ENCODE peak calls at places on chromosome 17, in seven cellular contexts. E is PC-9, K is sigmoid colon, D is PC-3, U is IMR-90, L is SK-N-SH, S is RWPE1. C is an unnamed sample.

GRCh38 chr17:75816693-75817092 is 27.5 kb downstream of the UNC13D start:
- DNase-seq in E (no peak), K (no peak), D (no peak), U (no peak), L (peak; percentile 30), S (no peak), C (no peak)

GRCh38 chr17:38583176-38583575 is 22.6 kb downstream of the SRCIN1 start:
- DNase-seq in E (no peak), K (no peak), D (peak; percentile 38), U (no peak), L (no peak), S (no peak), C (no peak)

GRCh38 chr17:69972251-69972650 is 102.8 kb upstream of the KCNJ16 start:
- DNase-seq in E (no peak), K (no peak), D (no peak), U (peak; percentile 23), L (no peak), S (no peak), C (no peak)

GRCh38 chr17:17445296-17445924 is 31.4 kb upstream of the MED9 start:
- DNase-seq in E (no peak), K (no peak), D (no peak), U (no peak), L (no peak), S (no peak), C (no peak)

GRCh38 chr17:55710829-55711496 is 11.7 kb downstream of the TMEM100 start:
- DNase-seq in E (no peak), K (no peak), D (no peak), U (no peak), L (no peak), S (no peak), C (no peak)

GRCh38 chr17:81065500-81065899 is 30.5 kb downstream of the BAIAP2 start:
- DNase-seq in E (no peak), K (no peak), D (no peak), U (no peak), L (no peak), S (no peak), C (no peak)

GRCh38 chr17:21286066-21286770 is 1.7 kb downstream of the MAP2K3 start:
- DNase-seq in E (peak; percentile 97), K (peak; percentile 98), D (peak; percentile 99), U (peak; percentile 99), L (peak; percentile 50), S (peak; percentile 91), C (peak; percentile 99)

GRCh38 chr17:50175035-50175788 is 9.4 kb downstream of the SGCA start:
- DNase-seq in E (no peak), K (no peak), D (no peak), U (peak; percentile 56), L (no peak), S (no peak), C (no peak)

GRCh38 chr17:72386619-72387237 is 265.9 kb downstream of the SOX9 start:
- DNase-seq in E (no peak), K (no peak), D (peak; percentile 51), U (no peak), L (no peak), S (no peak), C (peak; percentile 79)

GRCh38 chr17:77886387-77886728 is 72.1 kb upstream of the TNRC6C start:
- DNase-seq in E (no peak), K (no peak), D (no peak), U (no peak), L (no peak), S (peak; percentile 22), C (peak; percentile 69)

GRCh38 chr17:51601622-51602261 is 341.4 kb downstream of the UTP18 start:
- DNase-seq in E (no peak), K (no peak), D (no peak), U (no peak), L (no peak), S (no peak), C (no peak)

GRCh38 chr17:30199600-30199999 is 35.9 kb downstream of the SLC6A4 start:
- DNase-seq in E (no peak), K (no peak), D (no peak), U (peak; percentile 34), L (no peak), S (no peak), C (no peak)

GRCh38 chr17:30207655-30208054 is 27.8 kb downstream of the SLC6A4 start:
- DNase-seq in E (no peak), K (no peak), D (no peak), U (no peak), L (peak; percentile 2), S (no peak), C (no peak)

GRCh38 chr17:30200086-30200485 is 35.4 kb downstream of the SLC6A4 start:
- DNase-seq in E (no peak), K (no peak), D (no peak), U (no peak), L (peak; percentile 38), S (no peak), C (no peak)

GRCh38 chr17:30208214-30208613 is 27.3 kb downstream of the SLC6A4 start:
- DNase-seq in E (no peak), K (no peak), D (no peak), U (no peak), L (no peak), S (no peak), C (no peak)

GRCh38 chr17:30203471-30203981 is 32.0 kb downstream of the SLC6A4 start:
- DNase-seq in E (no peak), K (no peak), D (no peak), U (no peak), L (peak; percentile 1), S (no peak), C (no peak)
- TF ChIP-seq CTCF in E (no peak), K (no peak), D (no peak), U (no peak), L (no peak), S (no peak), C (no peak)

GRCh38 chr17:15513058-15513858 is 45.8 kb upstream of the CDRT4 start:
- DNase-seq in E (no peak), K (no peak), D (no peak), U (peak; percentile 64), L (no peak), S (no peak), C (no peak)
- TF ChIP-seq CTCF in E (no peak), K (no peak), D (no peak), U (no peak), L (no peak), S (no peak), C (no peak)

GRCh38 chr17:7242717-7243576 is 698 bp upstream of the GABARAP start:
- DNase-seq in E (peak; percentile 85), K (peak; percentile 99), D (peak; percentile 85), U (peak; percentile 95), L (peak; percentile 94), S (peak; percentile 71), C (peak; percentile 92)
- TF ChIP-seq CTCF in E (no peak), K (no peak), D (no peak), U (no peak), L (no peak), S (no peak), C (no peak)

DNA sequence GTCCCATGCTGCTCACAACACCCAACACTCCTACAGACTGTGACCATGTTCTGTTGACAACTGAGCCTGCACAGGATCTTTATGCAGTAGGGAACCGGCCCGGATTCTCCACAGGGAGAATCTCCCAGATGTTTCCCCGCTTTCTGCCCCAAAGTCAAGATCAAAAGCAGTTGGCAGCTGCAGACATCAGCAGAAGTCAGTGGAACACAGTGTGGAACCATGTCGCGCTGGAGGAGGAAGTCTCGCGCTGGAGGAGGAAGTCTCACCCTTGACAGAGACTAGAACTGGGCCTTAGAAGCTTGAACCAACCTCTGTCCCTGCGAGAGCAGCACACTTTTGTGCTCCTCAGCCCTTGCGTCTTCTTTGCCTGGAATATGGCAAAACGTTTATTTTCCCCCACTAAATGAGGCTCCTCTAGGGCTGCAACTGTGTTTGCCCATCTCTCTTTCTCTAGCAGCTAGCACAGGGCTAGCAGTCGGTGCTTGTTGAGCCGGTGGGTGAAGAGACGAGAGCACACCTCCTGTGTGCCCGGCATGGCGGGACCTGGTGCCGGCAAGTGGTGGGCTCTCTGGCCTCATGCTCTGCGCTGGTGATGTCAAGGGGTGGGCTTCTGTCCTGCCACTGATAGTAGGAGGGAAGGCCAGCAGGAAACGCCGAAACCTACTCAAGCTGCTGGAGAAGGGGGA is 2.1 kb upstream of the MRC2 start:
- DNase-seq in E (no peak), K (no peak), D (no peak), U (no peak), L (peak; percentile 9), S (no peak), C (no peak)
- TF ChIP-seq CTCF in E (no peak), K (no peak), D (no peak), U (no peak), L (no peak), S (no peak), C (no peak)

DNA sequence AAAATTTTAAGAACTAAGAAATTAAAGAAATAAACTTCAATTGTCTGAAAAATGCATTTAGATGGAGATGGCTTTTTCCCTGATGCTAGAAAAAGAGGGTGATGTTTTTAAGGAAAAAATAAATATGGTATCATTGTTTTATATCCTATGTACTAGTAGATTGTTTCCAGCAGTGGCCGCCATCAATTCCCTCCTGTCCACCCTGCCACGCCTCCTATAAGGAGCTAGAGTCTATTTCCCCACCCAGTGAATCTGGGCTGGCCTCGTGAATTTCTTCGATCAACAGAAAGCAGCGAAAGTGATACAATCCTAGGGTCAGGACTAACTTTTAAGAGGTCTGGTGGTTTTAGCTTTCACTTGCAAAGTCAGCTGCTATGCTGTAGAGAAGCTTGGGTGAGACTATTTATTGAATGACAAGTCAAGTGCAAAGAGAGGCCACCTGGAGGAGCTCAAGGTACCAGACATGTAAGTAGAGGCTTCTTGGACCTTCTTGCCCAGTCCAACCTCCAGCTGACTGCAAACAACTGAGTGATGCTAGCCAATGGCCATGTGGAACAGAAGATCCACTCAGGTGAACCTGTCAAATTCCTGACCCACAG is 80.9 kb upstream of the MTMR4 start:
- DNase-seq in E (no peak), K (peak; percentile 28), D (no peak), U (no peak), L (no peak), S (no peak), C (no peak)
- TF ChIP-seq CTCF in E (no peak), K (no peak), D (peak; percentile 41), U (no peak), L (no peak), S (no peak), C (no peak)

DNA sequence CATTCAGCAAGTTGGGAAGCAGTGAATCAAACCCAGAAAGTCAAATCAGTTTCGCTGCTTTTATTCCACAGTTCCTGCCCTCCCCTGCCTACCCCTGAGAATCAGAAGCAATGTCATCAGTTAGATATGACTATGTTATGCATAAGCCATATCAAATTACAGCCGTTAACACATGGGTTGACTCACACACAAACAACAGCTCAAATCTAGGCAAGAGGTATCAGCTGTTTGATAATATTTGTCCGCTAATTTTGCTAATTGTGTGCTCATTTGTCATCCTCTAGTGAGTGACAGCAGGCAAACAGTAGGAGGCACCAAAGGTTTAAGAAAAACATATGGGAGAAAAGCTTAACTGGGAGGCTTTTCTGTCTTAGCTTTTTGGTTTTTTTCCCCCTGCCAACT is 327.4 kb upstream of the CCL2 start:
- DNase-seq in E (peak; percentile 40), K (no peak), D (peak; percentile 21), U (peak; percentile 29), L (peak; percentile 39), S (peak; percentile 60), C (no peak)
- TF ChIP-seq CTCF in E (peak; percentile 24), K (no peak), D (peak; percentile 28), U (no peak), L (peak; percentile 22), S (no peak), C (no peak)

GRCh38 chr17:79915850-79916430 is 76.7 kb upstream of the CBX4 start:
- DNase-seq in E (peak; percentile 87), K (no peak), D (peak; percentile 80), U (peak; percentile 28), L (no peak), S (peak; percentile 96), C (peak; percentile 83)
- TF ChIP-seq CTCF in E (peak; percentile 64), K (peak; percentile 14), D (peak; percentile 55), U (peak; percentile 47), L (peak; percentile 35), S (no peak), C (peak; percentile 63)